ENCODE peak calls at places on chromosomes 1 and 21, in six cellular contexts. N is right lobe of liver, H is A549, E is upper lobe of left lung, J is HCT116, W is heart left ventricle. X is an unnamed sample.

GRCh38 chr1:47201179-47201578 is 11.3 kb upstream of the PDZK1IP1 start:
- ATAC-seq in N (no peak), H (no peak), E (no peak), J (no peak), W (no peak), X (no peak)

GRCh38 chr1:248243204-248243603 is 12.0 kb downstream of the OR2M4 start:
- ATAC-seq in N (peak), H (no peak), E (no peak), J (no peak), W (no peak), X (no peak)

GRCh38 chr1:220592714-220593113 is 64.8 kb downstream of the MARK1 start:
- ATAC-seq in N (no peak), H (no peak), E (no peak), J (no peak), W (no peak), X (no peak)

GRCh38 chr1:6001992-6002576 is 9.9 kb upstream of the NPHP4 start:
- ATAC-seq in N (peak), H (peak), E (no peak), J (peak), W (peak), X (no peak)

GRCh38 chr1:27891196-27891889 is 19.0 kb downstream of the THEMIS2 start:
- ATAC-seq in N (peak), H (no peak), E (no peak), J (no peak), W (peak), X (peak)

GRCh38 chr1:229199892-229200291 is 71.0 kb upstream of the RAB4A start:
- ATAC-seq in N (peak), H (no peak), E (no peak), J (peak), W (peak), X (no peak)

GRCh38 chr1:16048573-16049189 is 5.1 kb downstream of the CLCNKB start:
- ATAC-seq in N (peak), H (no peak), E (peak), J (peak), W (peak), X (peak)

GRCh38 chr1:101566883-101567538 is 330.2 kb downstream of the S1PR1 start:
- ATAC-seq in N (no peak), H (no peak), E (no peak), J (no peak), W (no peak), X (no peak)

GRCh38 chr21:42282715-42283114 is 32.5 kb downstream of the TFF3 start:
- ATAC-seq in N (no peak), H (no peak), E (no peak), J (no peak), W (no peak), X (no peak)

GRCh38 chr1:39635205-39635870 is 4.1 kb downstream of the HEYL start:
- ATAC-seq in N (no peak), H (no peak), E (no peak), J (no peak), W (peak), X (no peak)

GRCh38 chr1:58204284-58204683 is 342.2 kb downstream of the OMA1 start:
- ATAC-seq in N (no peak), H (no peak), E (no peak), J (peak), W (no peak), X (no peak)

GRCh38 chr1:209667701-209668100 is 7.5 kb upstream of the G0S2 start:
- ATAC-seq in N (no peak), H (no peak), E (no peak), J (no peak), W (no peak), X (no peak)

GRCh38 chr1:110356379-110356778 is 17.2 kb downstream of the RBM15 start:
- ATAC-seq in N (peak), H (no peak), E (peak), J (no peak), W (no peak), X (no peak)

GRCh38 chr1:204623894-204624361 is 61.6 kb downstream of the LRRN2 start:
- ATAC-seq in N (peak), H (peak), E (no peak), J (peak), W (no peak), X (no peak)

GRCh38 chr1:24021403-24022266 is 41.5 kb upstream of the SRSF10 start:
- ATAC-seq in N (peak), H (no peak), E (no peak), J (no peak), W (peak), X (no peak)

GRCh38 chr1:187924252-187924651 is 1095.5 kb downstream of the PLA2G4A start:
- ATAC-seq in N (peak), H (no peak), E (no peak), J (no peak), W (no peak), X (no peak)

GRCh38 chr1:7745783-7746182 is 25.3 kb upstream of the VAMP3 start:
- ATAC-seq in N (no peak), H (no peak), E (no peak), J (no peak), W (no peak), X (no peak)

DNA sequence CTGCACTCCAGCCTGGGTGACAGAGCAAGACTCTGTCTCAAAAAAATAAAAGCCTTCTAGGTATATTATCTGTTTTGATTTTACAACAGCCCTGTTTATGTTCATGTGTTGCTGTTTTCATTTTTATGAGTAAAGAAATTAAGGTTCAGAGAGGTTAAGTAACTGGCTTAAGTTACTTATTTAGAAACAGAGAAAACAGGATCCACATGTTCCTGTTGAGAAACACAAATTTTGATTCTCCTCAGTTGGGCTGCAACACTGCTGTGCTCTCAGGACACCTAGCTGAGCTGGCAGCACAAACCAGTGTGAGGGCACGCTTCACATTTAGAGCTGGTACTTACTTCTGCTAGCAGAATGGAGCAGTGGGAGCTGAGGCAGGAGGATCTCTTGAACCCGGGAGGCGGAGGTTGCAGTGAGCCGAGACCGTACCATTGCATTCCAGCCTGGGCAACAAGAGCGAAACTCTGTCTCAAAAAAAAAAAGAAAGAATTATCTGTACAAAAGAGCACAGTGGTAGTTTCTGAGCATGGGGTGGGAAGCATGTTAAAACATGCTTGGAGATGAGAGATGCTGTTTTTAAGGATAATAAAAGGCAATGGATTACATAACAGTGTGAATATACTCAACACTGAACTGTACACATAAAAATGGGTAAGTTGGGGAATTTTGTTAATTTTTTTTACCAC is 2.4 kb downstream of the SPRTN start:
- ATAC-seq in N (no peak), H (no peak), E (no peak), J (no peak), W (no peak), X (no peak)
- H3K27ac ChIP-seq in N (no peak), H (no peak), E (no peak), J (no peak), W (no peak), X (no peak)

DNA sequence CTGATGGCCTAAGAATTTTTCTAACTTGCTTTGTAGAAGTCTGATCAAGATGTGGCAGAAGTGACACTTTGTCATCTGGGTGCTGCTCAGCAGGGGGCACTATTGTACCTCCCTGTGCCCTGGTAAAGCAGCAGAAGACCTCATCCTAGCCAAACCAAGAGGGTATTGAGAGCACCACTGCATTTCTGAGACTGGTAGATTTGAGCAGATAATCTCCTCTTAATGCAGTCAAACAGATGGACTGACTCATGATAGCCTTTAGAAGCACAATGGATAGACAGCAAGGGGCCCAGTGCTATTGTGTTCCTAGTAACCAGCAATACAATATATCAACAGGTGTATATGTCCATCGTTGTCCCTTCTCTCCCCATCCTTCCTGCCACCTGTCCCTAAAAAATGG is 5.7 kb downstream of the TPM3 start:
- ATAC-seq in N (no peak), H (no peak), E (no peak), J (no peak), W (no peak), X (no peak)
- H3K4me3 ChIP-seq in N (no peak), H (no peak), E (no peak), J (no peak), W (no peak), X (no peak)

GRCh38 chr1:234603221-234604204 is 6.5 kb downstream of the IRF2BP2 start:
- ATAC-seq in N (peak), H (no peak), E (no peak), J (no peak), W (no peak), X (no peak)
- TF ChIP-seq POLR2A in N (peak), H (no peak), E (no peak), J (no peak), W (no peak), X (no peak)

DNA sequence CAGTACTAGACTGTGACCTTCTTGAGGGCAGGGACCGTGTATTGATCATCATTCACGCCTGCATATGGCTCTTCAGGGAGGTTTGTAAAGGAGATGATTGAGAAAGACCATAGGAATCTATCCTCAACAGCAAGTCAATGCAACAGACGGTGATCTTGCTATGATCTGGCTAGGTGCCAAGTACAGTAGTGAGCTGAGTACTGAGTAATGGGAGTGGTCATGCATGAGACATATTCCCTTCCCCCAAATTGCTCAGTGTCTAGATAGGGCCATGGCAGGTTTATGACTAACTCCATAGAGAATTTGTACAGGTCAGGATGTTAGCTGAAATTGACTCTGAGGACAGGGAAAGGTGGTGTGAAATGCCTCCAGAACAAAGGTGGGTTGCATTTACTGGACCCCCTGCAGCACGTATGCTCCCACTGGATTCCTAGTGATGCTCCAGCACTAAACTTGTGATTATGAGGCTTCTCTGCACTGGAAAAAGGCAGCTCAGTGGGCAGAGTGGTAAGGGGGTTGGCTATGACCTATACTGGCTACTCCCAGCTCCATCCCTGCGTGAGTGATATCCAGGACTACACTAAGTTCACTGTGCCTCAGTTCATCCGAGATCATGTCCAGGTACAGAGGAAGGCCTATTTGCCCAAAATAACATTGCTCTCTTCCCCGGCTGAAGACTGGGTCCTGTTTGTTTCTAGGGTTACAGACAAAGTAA is 37.2 kb downstream of the KCNJ6 start:
- ATAC-seq in N (no peak), H (peak), E (no peak), J (no peak), W (no peak), X (no peak)
- H3K27ac ChIP-seq in N (no peak), H (peak), E (no peak), J (no peak), W (no peak), X (no peak)

DNA sequence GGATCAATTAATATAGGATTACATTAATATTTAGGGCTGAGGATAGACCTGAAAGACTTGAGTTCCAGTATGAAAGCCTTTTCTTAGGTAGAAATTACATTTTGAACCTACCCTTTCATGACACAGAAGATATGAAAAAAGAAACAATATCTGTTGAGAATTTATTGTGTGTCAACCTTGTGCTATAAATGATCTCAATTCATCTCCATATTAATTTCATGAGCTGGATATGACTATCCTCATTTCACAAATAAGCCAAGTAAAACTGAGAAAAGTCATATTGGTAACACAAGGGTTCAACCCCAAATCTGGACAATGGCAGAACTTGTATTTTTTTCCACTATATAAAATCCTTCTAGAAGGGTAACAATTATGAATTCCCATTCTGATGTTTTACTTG is 120.0 kb downstream of the TRIM33 start:
- ATAC-seq in N (no peak), H (no peak), E (no peak), J (no peak), W (no peak), X (no peak)
- H3K4me3 ChIP-seq in N (no peak), H (no peak), E (no peak), J (no peak), W (no peak), X (no peak)